ENCODE peak calls at places on chromosomes 11 and 22, in ten cellular contexts. C, G, F, L, X, Y, B, W, N and J are unnamed samples.

GRCh38 chr11:119470316-119471266 is 47.6 kb upstream of the THY1 start:
- DNase-seq in W (no peak), X (peak), Y (peak), F (no peak), L (no peak), G (no peak), N (peak), B (peak), C (peak), J (no peak)

GRCh38 chr11:112174789-112175595 is at the start of gene BCO2:
- DNase-seq in F (peak), L (peak), X (peak), Y (peak), B (peak), G (peak), C (peak), W (no peak), N (peak), J (peak)

GRCh38 chr11:84865791-84866535 is 761.2 kb downstream of the DLG2 start:
- DNase-seq in G (no peak), F (no peak), Y (no peak), W (no peak), N (no peak), L (no peak), X (no peak), C (no peak), B (no peak), J (no peak)

GRCh38 chr11:95301497-95301896 is 70.5 kb upstream of the SESN3 start:
- DNase-seq in F (no peak), B (no peak), N (peak), L (no peak), X (no peak), C (no peak), G (no peak), Y (peak), W (no peak), J (peak)

GRCh38 chr11:69297225-69297925 is 3.4 kb downstream of the MYEOV start:
- DNase-seq in F (peak), G (peak), W (peak), B (peak), C (peak), N (peak), X (peak), L (no peak), Y (peak), J (peak)

GRCh38 chr11:117502285-117502856 is 174.7 kb downstream of the CEP164 start:
- DNase-seq in N (no peak), X (no peak), B (no peak), Y (no peak), W (no peak), G (no peak), C (no peak), F (no peak), L (peak), J (peak)

GRCh38 chr11:122202161-122202950 is 86.3 kb upstream of the BLID start:
- DNase-seq in X (peak), C (peak), G (no peak), B (peak), N (peak), L (peak), W (no peak), F (peak), Y (peak), J (peak)

GRCh38 chr11:8699903-8700302 is 17.3 kb downstream of the RPL27A start:
- DNase-seq in F (peak), B (peak), Y (peak), N (peak), G (no peak), X (no peak), W (no peak), L (peak), C (peak), J (no peak)

GRCh38 chr11:2771758-2772466 is 72.1 kb upstream of the KCNQ1OT1 start:
- DNase-seq in L (no peak), X (no peak), G (no peak), C (no peak), N (no peak), W (no peak), B (no peak), F (no peak), Y (no peak), J (no peak)

GRCh38 chr11:44740967-44741366 is 14.2 kb downstream of the TSPAN18 start:
- DNase-seq in W (no peak), B (no peak), C (no peak), X (no peak), N (no peak), G (no peak), L (peak), F (no peak), Y (no peak), J (no peak)

GRCh38 chr22:44182591-44183588 is 2.2 kb downstream of the PARVG start:
- DNase-seq in W (no peak), N (no peak), L (no peak), Y (no peak), B (no peak), G (peak), X (no peak), C (no peak), F (no peak), J (peak)

GRCh38 chr11:14578551-14578956 is 58.4 kb upstream of the PSMA1 start:
- DNase-seq in N (no peak), W (no peak), G (no peak), L (no peak), X (peak), B (peak), Y (peak), F (peak), C (peak), J (peak)

GRCh38 chr11:117572129-117572528 is 224.9 kb downstream of the DSCAML1 start:
- DNase-seq in C (no peak), B (no peak), L (no peak), W (no peak), F (no peak), Y (no peak), X (no peak), N (no peak), G (no peak), J (no peak)

GRCh38 chr11:108666373-108666772 is 1.5 kb downstream of the DDX10 start:
- DNase-seq in F (peak), X (no peak), W (no peak), G (no peak), L (peak), C (no peak), Y (peak), B (no peak), N (peak), J (no peak)

DNA sequence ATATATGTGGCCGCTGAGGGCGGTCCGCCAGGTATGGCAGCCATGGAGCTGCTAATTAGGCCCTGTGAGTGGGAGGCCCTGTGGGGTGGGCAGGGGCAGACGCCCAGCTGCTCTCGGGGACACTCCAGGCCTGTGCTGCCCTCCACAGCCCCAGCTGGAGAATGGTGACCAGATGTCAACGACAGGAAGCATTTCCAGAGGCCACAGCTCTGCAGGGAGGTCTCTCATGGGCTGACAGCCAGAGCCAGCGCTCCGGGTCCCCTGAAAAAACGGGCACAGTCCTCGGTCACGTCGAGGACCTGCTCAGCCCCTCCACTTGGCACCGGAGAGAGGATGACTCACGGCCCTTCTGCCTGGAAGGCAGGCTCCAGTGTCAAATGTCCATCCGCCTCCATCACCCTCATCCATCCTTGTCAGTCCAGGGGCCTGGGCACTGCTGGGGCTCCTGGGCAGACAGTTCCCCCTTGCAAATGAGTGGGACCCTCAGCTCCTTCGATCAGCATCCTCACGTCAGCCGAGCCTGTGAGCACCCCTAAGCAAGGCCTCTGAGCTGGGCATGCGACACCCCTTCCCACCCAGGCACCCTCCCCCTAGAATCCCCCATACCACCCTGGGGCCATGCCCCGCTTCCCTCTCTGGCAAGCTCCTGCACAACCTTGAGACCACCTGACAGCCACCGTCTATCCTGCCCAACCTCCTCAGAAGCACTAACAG is 1.9 kb downstream of the BID start:
- DNase-seq in X (no peak), L (no peak), G (peak), B (no peak), W (no peak), N (peak), F (no peak), Y (peak), C (no peak), J (no peak)
- H3K4me3 ChIP-seq in X (peak), L (peak), G (no peak), B (peak), W (no peak), N (no peak), F (peak), Y (peak), C (peak), J (no peak)

GRCh38 chr11:45994421-45995341 is 72.2 kb downstream of the LARGE2 start:
- DNase-seq in L (peak), X (peak), F (no peak), C (peak), N (peak), B (peak), Y (peak), G (peak), W (no peak), J (no peak)
- H3K4me3 ChIP-seq in L (no peak), X (no peak), F (no peak), C (no peak), N (no peak), B (no peak), Y (no peak), G (no peak), W (no peak), J (no peak)

GRCh38 chr22:19765477-19766234 is 5.1 kb downstream of the TBX1 start:
- DNase-seq in N (peak), W (no peak), C (no peak), G (no peak), X (no peak), L (peak), F (no peak), Y (no peak), B (no peak), J (peak)

GRCh38 chr22:19766506-19767426 is 6.2 kb downstream of the TBX1 start:
- DNase-seq in G (peak), L (peak), Y (no peak), X (no peak), B (no peak), C (peak), W (no peak), N (peak), F (no peak), J (peak)

GRCh38 chr22:19764636-19765476 is 4.3 kb downstream of the TBX1 start:
- DNase-seq in W (no peak), G (no peak), L (peak), F (no peak), B (no peak), Y (no peak), N (no peak), C (no peak), X (no peak), J (no peak)

GRCh38 chr22:19767427-19768380 is 7.1 kb downstream of the TBX1 start:
- DNase-seq in N (no peak), W (no peak), G (no peak), F (peak), X (no peak), B (no peak), Y (no peak), C (no peak), L (peak), J (no peak)

DNA sequence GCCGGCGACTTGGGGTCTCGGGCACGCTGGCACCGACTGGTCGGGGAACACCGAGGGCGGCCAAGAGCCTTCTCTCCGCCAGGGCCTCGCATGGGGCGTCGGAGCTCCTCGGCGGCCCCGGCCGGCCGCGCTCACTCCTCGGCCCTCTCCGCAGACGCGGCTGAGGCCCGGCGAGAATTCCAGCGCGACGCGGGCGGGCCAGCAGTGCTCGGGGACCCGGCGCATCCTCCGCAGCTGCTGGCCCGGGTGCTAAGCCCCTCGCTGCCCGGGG is 5.6 kb downstream of the TBX1 start:
- DNase-seq in N (no peak), L (peak), C (no peak), X (no peak), G (no peak), Y (no peak), W (no peak), B (no peak), F (no peak), J (no peak)
- H3K4me3 ChIP-seq in N (peak), L (peak), C (no peak), X (no peak), G (peak), Y (no peak), W (no peak), B (no peak), F (peak), J (peak)

DNA sequence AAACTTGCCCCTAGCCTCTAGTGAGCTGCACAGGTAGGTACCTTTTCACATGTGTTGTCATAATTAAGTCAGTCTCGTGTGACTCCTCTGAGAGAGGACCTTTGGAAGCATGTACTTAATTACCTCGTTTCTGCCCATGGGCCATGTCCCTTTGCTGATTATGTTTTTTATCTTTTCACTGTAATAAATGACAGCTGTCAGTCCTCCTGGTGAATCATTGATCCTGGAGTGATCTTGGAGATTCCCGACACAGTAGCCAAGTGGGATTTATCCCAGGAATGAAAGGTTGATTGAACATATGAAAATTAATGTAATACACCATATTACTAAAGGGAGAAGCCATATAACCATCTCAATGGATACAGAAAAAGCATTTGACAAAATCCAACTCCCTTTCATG is 12.6 kb upstream of the CLNS1A start:
- DNase-seq in L (no peak), W (no peak), C (no peak), Y (no peak), X (no peak), B (no peak), G (no peak), N (no peak), F (no peak), J (peak)
- H3K4me3 ChIP-seq in L (no peak), W (no peak), C (no peak), Y (no peak), X (no peak), B (no peak), G (no peak), N (no peak), F (no peak), J (no peak)

GRCh38 chr11:71449596-71449995 is 1.4 kb upstream of the DHCR7 start:
- DNase-seq in G (peak), F (no peak), C (no peak), Y (no peak), X (no peak), W (no peak), L (no peak), N (no peak), B (no peak), J (no peak)
- H3K4me3 ChIP-seq in G (no peak), F (peak), C (peak), Y (peak), X (peak), W (peak), L (peak), N (no peak), B (peak), J (peak)

DNA sequence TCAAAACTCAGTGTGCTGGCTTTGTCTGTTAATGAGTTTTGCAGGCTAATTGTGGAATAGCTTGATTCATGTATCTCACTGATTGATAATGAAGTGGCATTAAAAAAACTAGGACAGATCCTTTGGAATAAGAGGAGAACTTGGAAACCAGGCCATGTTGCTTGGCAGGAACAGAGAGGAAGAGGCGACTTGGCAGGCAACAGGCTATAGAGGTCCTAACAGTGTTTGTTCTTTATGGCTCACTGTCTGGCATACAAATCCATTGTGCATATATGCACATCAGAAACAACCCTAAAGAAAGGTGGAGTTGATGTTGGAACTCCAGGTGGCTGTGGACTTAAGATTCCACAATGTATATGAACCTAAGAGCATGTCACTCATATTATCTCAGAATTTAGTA is 17.5 kb upstream of the OR9I1 start:
- DNase-seq in G (no peak), F (no peak), W (no peak), C (no peak), X (no peak), B (no peak), Y (no peak), N (no peak), L (no peak), J (no peak)
- H3K4me3 ChIP-seq in G (no peak), F (no peak), W (no peak), C (no peak), X (no peak), B (no peak), Y (no peak), N (no peak), L (no peak), J (no peak)

DNA sequence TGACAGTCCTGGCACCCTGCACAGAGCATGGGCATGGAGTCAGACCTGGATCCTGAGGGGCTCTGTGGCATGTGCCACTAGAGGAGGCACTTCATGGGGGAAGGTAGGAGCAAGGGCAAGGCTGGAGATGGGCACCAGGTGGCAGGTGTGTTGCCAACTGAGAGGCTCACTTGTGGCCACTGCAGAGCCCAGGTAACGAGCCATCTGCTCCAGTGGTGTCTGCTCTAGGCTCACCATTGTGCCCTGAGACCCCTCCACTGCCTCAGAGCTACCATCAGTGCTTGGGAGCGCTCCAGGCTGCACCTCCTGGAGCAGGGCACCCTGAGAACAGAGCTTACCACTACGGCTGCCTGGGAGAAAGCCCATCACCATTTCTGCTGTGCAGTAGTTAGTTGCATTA is 1.3 kb upstream of the ZDHHC8 start:
- DNase-seq in W (no peak), N (no peak), G (no peak), B (no peak), F (no peak), C (no peak), X (no peak), L (no peak), Y (no peak), J (no peak)
- H3K4me3 ChIP-seq in W (no peak), N (no peak), G (peak), B (no peak), F (peak), C (no peak), X (peak), L (peak), Y (no peak), J (no peak)

DNA sequence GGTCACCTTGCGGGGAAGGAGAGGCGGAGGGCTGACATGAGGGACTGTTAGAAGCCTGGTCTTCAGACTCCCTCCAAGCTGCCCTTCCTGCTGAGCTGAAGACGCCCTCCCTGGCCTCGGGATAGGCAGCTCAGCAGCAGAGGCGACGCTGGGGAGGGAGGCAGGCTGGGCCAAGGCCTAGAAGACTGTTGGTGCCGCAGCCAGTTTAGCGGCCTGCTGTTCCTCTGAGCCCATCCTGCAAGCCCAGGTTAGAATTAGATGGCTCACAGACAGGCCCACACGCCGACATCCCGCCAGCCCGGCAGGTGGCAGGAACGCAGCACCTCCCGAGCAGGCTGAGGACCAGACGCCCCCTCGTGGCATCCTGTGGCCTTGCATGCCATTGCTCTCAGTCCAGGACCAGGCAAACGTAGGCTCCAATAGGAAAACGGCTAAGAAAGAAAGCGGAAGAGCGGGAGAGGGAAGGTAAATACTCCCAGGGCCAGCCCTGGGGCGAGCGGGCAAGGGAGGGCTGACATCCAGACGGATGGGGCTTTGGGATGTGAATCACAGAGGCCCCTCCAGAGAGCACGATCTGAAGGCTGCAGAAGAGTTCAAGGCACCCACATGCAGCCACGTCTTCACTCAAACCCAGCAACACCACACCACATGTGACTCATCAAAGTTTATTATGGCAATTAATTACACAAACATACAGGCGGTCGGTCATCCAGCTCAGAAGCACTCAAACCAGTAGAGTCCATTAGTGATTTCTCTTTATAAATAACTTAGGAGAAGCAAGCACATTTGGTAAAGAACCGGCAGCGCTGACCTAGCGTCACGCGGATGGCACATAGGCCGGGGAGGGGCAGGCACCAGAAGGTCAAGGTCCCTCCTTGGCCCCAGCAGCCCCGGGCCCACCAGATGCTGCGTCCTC is 27.6 kb downstream of the CD5 start:
- DNase-seq in W (peak), Y (peak), B (peak), N (peak), C (peak), F (peak), L (peak), X (peak), G (peak), J (peak)
- H3K4me3 ChIP-seq in W (peak), Y (no peak), B (no peak), N (peak), C (peak), F (no peak), L (no peak), X (no peak), G (no peak), J (no peak)